ENCODE peak calls at places on chromosomes 11 and 22, in four cellular contexts. One of them, this sample, is unnamed.
A peak's percentile ranks its signal among the peaks of the same experiment; 100 is the strongest.

GRCh38 chr11:100827934-100828661 is 141.0 kb downstream of the ARHGAP42 start:
- DNase-seq in stomach: no peak
- DNase-seq in spleen: no peak
- DNase-seq in HCT116: peak; percentile 48
- DNase-seq in this sample: no peak

GRCh38 chr11:73158356-73159051 is 16.4 kb upstream of the FCHSD2 start:
- DNase-seq in stomach: no peak
- DNase-seq in spleen: peak; percentile 62
- DNase-seq in HCT116: no peak
- DNase-seq in this sample: no peak

GRCh38 chr11:114128399-114128798 is 68.9 kb downstream of the ZBTB16 start:
- DNase-seq in stomach: no peak
- DNase-seq in spleen: no peak
- DNase-seq in HCT116: no peak
- DNase-seq in this sample: no peak

GRCh38 chr11:6362185-6362867 is 27.9 kb upstream of the SMPD1 start:
- DNase-seq in stomach: peak; percentile 29
- DNase-seq in spleen: no peak
- DNase-seq in HCT116: no peak
- DNase-seq in this sample: no peak

GRCh38 chr11:94129505-94130335 is 1.1 kb downstream of the PANX1 start:
- DNase-seq in stomach: no peak
- DNase-seq in spleen: no peak
- DNase-seq in HCT116: peak; percentile 56
- DNase-seq in this sample: peak; percentile 86

GRCh38 chr11:86802601-86803051 is 2.3 kb downstream of the PRSS23 start:
- DNase-seq in stomach: no peak
- DNase-seq in spleen: no peak
- DNase-seq in HCT116: peak; percentile 53
- DNase-seq in this sample: no peak

GRCh38 chr11:62143727-62144126 is 19.9 kb downstream of the INCENP start:
- DNase-seq in stomach: peak; percentile 13
- DNase-seq in spleen: peak; percentile 41
- DNase-seq in HCT116: no peak
- DNase-seq in this sample: no peak

GRCh38 chr11:122229611-122230386 is 113.8 kb upstream of the BLID start:
- DNase-seq in stomach: no peak
- DNase-seq in spleen: no peak
- DNase-seq in HCT116: no peak
- DNase-seq in this sample: no peak

GRCh38 chr11:19121646-19122045 is 4.7 kb downstream of the ZDHHC13 start:
- DNase-seq in stomach: no peak
- DNase-seq in spleen: no peak
- DNase-seq in HCT116: no peak
- DNase-seq in this sample: no peak

GRCh38 chr22:26675687-26676273 is 18.4 kb downstream of the MIAT start:
- DNase-seq in stomach: no peak
- DNase-seq in spleen: no peak
- DNase-seq in HCT116: no peak
- DNase-seq in this sample: no peak

GRCh38 chr11:2298795-2299747 is 2.6 kb downstream of the C11orf21 start:
- DNase-seq in stomach: peak; percentile 48
- DNase-seq in spleen: peak; percentile 80
- DNase-seq in HCT116: no peak
- DNase-seq in this sample: peak; percentile 90

GRCh38 chr11:5684627-5685362 is at the start of gene TRIM5:
- DNase-seq in stomach: peak; percentile 89
- DNase-seq in spleen: peak; percentile 91
- DNase-seq in HCT116: peak; percentile 92
- DNase-seq in this sample: peak; percentile 97

GRCh38 chr22:19806213-19807160 is 45.9 kb downstream of the TBX1 start:
- DNase-seq in stomach: peak; percentile 86
- DNase-seq in spleen: peak; percentile 70
- DNase-seq in HCT116: peak; percentile 38
- DNase-seq in this sample: no peak

GRCh38 chr22:19360862-19361261 is 69.3 kb upstream of the CLTCL1 start:
- DNase-seq in stomach: no peak
- DNase-seq in spleen: no peak
- DNase-seq in HCT116: no peak
- DNase-seq in this sample: no peak

GRCh38 chr22:20090730-20091240 is 10.7 kb downstream of the DGCR8 start:
- DNase-seq in stomach: no peak
- DNase-seq in spleen: peak; percentile 55
- DNase-seq in HCT116: no peak
- DNase-seq in this sample: no peak

GRCh38 chr22:24400037-24400725 is 27.2 kb upstream of the ADORA2A start:
- DNase-seq in stomach: no peak
- DNase-seq in spleen: no peak
- DNase-seq in HCT116: no peak
- DNase-seq in this sample: no peak

GRCh38 chr22:24401824-24402434 is 25.5 kb upstream of the ADORA2A start:
- DNase-seq in stomach: no peak
- DNase-seq in spleen: no peak
- DNase-seq in HCT116: no peak
- DNase-seq in this sample: no peak

GRCh38 chr22:24402460-24403192 is 24.8 kb upstream of the ADORA2A start:
- DNase-seq in stomach: peak; percentile 75
- DNase-seq in spleen: no peak
- DNase-seq in HCT116: peak; percentile 82
- DNase-seq in this sample: no peak

GRCh38 chr22:24400726-24401596 is 26.4 kb upstream of the ADORA2A start:
- DNase-seq in stomach: no peak
- DNase-seq in spleen: no peak
- DNase-seq in HCT116: no peak
- DNase-seq in this sample: no peak

DNA sequence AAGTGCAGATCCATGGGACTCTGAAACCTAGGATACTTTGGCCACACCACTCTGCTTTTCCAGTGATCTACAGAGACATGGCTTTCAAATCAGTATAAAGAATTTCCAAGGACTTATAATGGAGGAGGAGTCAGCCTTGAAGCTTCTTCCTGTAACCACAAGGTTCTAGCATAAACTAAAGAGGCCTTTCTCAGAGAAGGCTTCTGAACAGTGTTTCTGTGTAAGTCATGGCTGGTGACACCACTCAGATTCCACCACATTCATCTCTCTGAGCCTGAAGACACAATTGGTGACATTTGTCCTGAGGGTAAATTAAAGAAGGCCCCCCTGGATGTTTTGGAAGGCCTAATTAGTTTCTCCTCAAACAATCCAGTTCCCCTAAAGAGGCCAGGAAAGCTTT is 29.0 kb upstream of the ADORA2A start:
- DNase-seq in stomach: no peak
- DNase-seq in spleen: no peak
- DNase-seq in HCT116: no peak
- DNase-seq in this sample: no peak
- H3K4me1 ChIP-seq in stomach: peaks cover 15% of the 10 kb centered on the region
- H3K4me1 ChIP-seq in spleen: peaks cover 79% of the 10 kb centered on the region
- H3K4me1 ChIP-seq in HCT116: peaks cover 32% of the 10 kb centered on the region
- H3K4me1 ChIP-seq in this sample: peaks cover 34% of the 10 kb centered on the region

GRCh38 chr11:130524132-130524790 is 75.8 kb downstream of the ADAMTS15 start:
- DNase-seq in stomach: no peak
- DNase-seq in spleen: no peak
- DNase-seq in HCT116: no peak
- DNase-seq in this sample: peak; percentile 77

GRCh38 chr11:130523609-130524008 is 75.2 kb downstream of the ADAMTS15 start:
- DNase-seq in stomach: no peak
- DNase-seq in spleen: no peak
- DNase-seq in HCT116: no peak
- DNase-seq in this sample: no peak

GRCh38 chr11:130523166-130523565 is 74.7 kb downstream of the ADAMTS15 start:
- DNase-seq in stomach: no peak
- DNase-seq in spleen: no peak
- DNase-seq in HCT116: no peak
- DNase-seq in this sample: no peak

GRCh38 chr11:130520231-130520630 is 71.8 kb downstream of the ADAMTS15 start:
- DNase-seq in stomach: no peak
- DNase-seq in spleen: no peak
- DNase-seq in HCT116: no peak
- DNase-seq in this sample: no peak

DNA sequence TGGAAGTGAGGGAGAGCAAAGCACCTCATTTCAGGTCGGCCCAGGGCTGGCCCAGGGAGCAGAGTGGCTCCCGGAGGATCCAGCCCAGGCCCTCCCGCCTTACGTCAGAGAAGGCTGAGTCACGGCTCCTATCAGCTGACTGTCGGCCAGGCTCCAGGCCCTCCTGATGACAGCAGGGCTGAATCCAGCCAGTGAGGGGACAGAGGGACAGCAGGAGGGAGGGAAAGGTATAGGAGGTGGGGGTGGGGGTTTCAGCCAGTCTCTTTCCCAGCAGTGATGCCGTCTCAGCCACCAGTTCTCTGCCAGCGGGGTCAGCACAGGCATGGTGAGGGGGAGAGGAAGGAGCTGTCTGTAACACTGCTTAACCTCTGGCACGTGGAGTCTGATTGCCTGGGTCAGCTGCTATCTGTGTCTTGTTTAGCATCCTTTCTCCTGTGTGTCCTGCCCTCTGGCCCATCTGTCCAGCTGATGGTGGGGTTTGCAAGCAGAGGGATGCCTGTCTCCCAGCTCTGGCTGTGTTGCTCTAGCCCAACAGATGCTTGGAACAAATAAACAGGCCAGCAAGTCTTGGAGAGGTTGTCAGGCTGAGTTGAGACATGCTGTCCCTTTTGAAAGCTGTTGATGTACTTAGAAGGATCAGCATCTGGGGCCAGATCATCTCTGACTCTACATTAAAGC is 74.0 kb downstream of the ADAMTS15 start:
- DNase-seq in stomach: peak; percentile 93
- DNase-seq in spleen: no peak
- DNase-seq in HCT116: peak; percentile 48
- DNase-seq in this sample: peak; percentile 97
- TF ChIP-seq POLR2AphosphoS5 in stomach: peak; percentile 55
- TF ChIP-seq POLR2AphosphoS5 in spleen: peak; percentile 74
- TF ChIP-seq POLR2AphosphoS5 in HCT116: peak; percentile 50
- TF ChIP-seq POLR2AphosphoS5 in this sample: peak; percentile 77

GRCh38 chr22:44026630-44027511 is 2.8 kb downstream of the PARVB start:
- DNase-seq in stomach: peak; percentile 70
- DNase-seq in spleen: peak; percentile 95
- DNase-seq in HCT116: no peak
- DNase-seq in this sample: no peak
- H3K4me1 ChIP-seq in stomach: peaks cover 14% of the 10 kb centered on the region
- H3K4me1 ChIP-seq in spleen: peaks cover 96% of the 10 kb centered on the region
- H3K4me1 ChIP-seq in HCT116: peaks cover 19% of the 10 kb centered on the region
- H3K4me1 ChIP-seq in this sample: peaks cover 45% of the 10 kb centered on the region

DNA sequence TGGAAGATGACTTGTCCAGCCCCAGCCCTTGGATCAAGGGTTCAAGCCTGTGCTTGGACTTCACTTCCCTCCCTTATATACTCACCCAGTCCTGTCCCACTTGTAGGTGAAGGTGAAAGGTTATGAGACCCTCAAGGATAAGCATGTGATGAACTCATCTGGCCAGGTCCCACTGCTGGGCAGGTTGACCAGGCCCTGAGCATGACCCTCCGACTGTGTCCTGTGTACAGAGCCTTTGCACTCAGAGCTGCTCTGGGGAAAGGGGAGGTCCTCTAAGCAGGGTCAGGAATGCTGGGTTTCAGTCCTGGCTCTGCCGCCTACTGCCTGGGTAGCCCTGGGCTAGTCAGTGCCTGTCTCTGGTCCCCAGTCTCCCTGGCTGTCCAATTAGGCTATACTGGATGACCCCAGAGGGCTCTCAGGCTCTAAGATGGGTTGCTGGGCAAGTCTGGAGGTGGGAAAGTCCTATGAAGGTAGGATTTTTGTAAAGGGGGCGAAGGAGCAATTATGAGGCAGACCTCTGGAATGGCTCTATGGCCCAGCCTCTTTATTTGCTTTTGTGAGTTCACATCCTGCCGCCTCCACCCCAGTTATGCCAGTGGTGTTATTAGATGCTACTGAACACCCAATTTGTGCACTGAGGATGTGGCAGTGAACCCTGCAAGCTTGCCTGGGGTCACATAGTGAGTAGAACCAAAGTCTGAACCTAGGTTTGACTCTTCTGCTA is 14.1 kb downstream of the DGAT2 start:
- DNase-seq in stomach: no peak
- DNase-seq in spleen: peak; percentile 47
- DNase-seq in HCT116: no peak
- DNase-seq in this sample: no peak
- TF ChIP-seq POLR2AphosphoS5 in stomach: no peak
- TF ChIP-seq POLR2AphosphoS5 in spleen: no peak
- TF ChIP-seq POLR2AphosphoS5 in HCT116: no peak
- TF ChIP-seq POLR2AphosphoS5 in this sample: no peak

GRCh38 chr22:38950527-38951111 is 6.8 kb upstream of the APOBEC3A start:
- DNase-seq in stomach: no peak
- DNase-seq in spleen: no peak
- DNase-seq in HCT116: no peak
- DNase-seq in this sample: no peak
- H3K4me1 ChIP-seq in stomach: peaks cover 11% of the 10 kb centered on the region
- H3K4me1 ChIP-seq in spleen: peaks cover 35% of the 10 kb centered on the region
- H3K4me1 ChIP-seq in HCT116: peaks cover 5% of the 10 kb centered on the region
- H3K4me1 ChIP-seq in this sample: no peaks in the 10 kb centered on the region

GRCh38 chr11:71241721-71242259 is 10.6 kb downstream of the SHANK2 start:
- DNase-seq in stomach: no peak
- DNase-seq in spleen: peak; percentile 34
- DNase-seq in HCT116: no peak
- DNase-seq in this sample: peak; percentile 83

GRCh38 chr11:71238941-71239340 is 13.4 kb downstream of the SHANK2 start:
- DNase-seq in stomach: no peak
- DNase-seq in spleen: peak; percentile 42
- DNase-seq in HCT116: no peak
- DNase-seq in this sample: no peak

GRCh38 chr11:71239581-71239980 is 12.8 kb downstream of the SHANK2 start:
- DNase-seq in stomach: no peak
- DNase-seq in spleen: peak; percentile 30
- DNase-seq in HCT116: no peak
- DNase-seq in this sample: peak; percentile 62

GRCh38 chr11:71240061-71240690 is 12.2 kb downstream of the SHANK2 start:
- DNase-seq in stomach: no peak
- DNase-seq in spleen: peak; percentile 21
- DNase-seq in HCT116: no peak
- DNase-seq in this sample: no peak

GRCh38 chr11:71240865-71241691 is 11.3 kb downstream of the SHANK2 start:
- DNase-seq in stomach: peak; percentile 57
- DNase-seq in spleen: peak; percentile 59
- DNase-seq in HCT116: no peak
- DNase-seq in this sample: peak; percentile 84
- TF ChIP-seq POLR2AphosphoS5 in stomach: peak; percentile 56
- TF ChIP-seq POLR2AphosphoS5 in spleen: peak; percentile 11
- TF ChIP-seq POLR2AphosphoS5 in HCT116: no peak
- TF ChIP-seq POLR2AphosphoS5 in this sample: peak; percentile 41

GRCh38 chr11:74783241-74783871 is 34.7 kb downstream of the RNF169 start:
- DNase-seq in stomach: no peak
- DNase-seq in spleen: no peak
- DNase-seq in HCT116: peak; percentile 8
- DNase-seq in this sample: no peak
- H3K4me1 ChIP-seq in stomach: peaks cover 13% of the 10 kb centered on the region
- H3K4me1 ChIP-seq in spleen: peaks cover 87% of the 10 kb centered on the region
- H3K4me1 ChIP-seq in HCT116: peaks cover 12% of the 10 kb centered on the region
- H3K4me1 ChIP-seq in this sample: peaks cover 42% of the 10 kb centered on the region